ENCODE peak calls at places on chromosomes 13 and 19, in seven cellular contexts. C, D, X, R, S, V and T are unnamed samples.

GRCh38 chr13:104460553-104460952 is 1394.3 kb upstream of the SLC10A2 start:
- DNase-seq in C (no peak), D (no peak), X (no peak), R (peak), S (no peak), V (no peak), T (no peak)

GRCh38 chr13:79782541-79783216 is 301.7 kb downstream of the NDFIP2 start:
- DNase-seq in C (peak), D (peak), X (peak), R (no peak), S (peak), V (peak), T (no peak)

GRCh38 chr13:42592915-42593718 is 19.2 kb downstream of the TNFSF11 start:
- DNase-seq in C (no peak), D (no peak), X (no peak), R (no peak), S (no peak), V (no peak), T (no peak)

GRCh38 chr13:51221674-51222509 is at the start of gene FAM124A:
- DNase-seq in C (peak), D (peak), X (peak), R (peak), S (peak), V (no peak), T (no peak)

GRCh38 chr13:103140001-103140671 is 73.9 kb upstream of the SLC10A2 start:
- DNase-seq in C (no peak), D (peak), X (peak), R (peak), S (no peak), V (no peak), T (no peak)

GRCh38 chr19:18672606-18673337 is 10.7 kb upstream of the CRTC1 start:
- DNase-seq in C (no peak), D (no peak), X (no peak), R (peak), S (no peak), V (no peak), T (no peak)

GRCh38 chr19:56476671-56477428 is at the start of gene ZNF667:
- DNase-seq in C (peak), D (no peak), X (no peak), R (no peak), S (peak), V (no peak), T (no peak)

GRCh38 chr13:90461398-90461797 is 886.1 kb upstream of the MIR17HG start:
- DNase-seq in C (no peak), D (no peak), X (no peak), R (no peak), S (no peak), V (no peak), T (no peak)

GRCh38 chr13:90696254-90696653 is 651.2 kb upstream of the MIR17HG start:
- DNase-seq in C (no peak), D (no peak), X (no peak), R (peak), S (no peak), V (no peak), T (no peak)

GRCh38 chr13:90107658-90108057 is 1239.8 kb upstream of the MIR17HG start:
- DNase-seq in C (no peak), D (no peak), X (no peak), R (no peak), S (no peak), V (no peak), T (no peak)

GRCh38 chr19:1650627-1651009 is 1.8 kb downstream of the TCF3 start:
- DNase-seq in C (no peak), D (no peak), X (peak), R (no peak), S (peak), V (no peak), T (no peak)

GRCh38 chr13:73060251-73061160 is 1.7 kb downstream of the KLF5 start:
- DNase-seq in C (no peak), D (no peak), X (peak), R (peak), S (peak), V (no peak), T (no peak)